ENCODE peak calls at places on chromosome 12, in nine cellular contexts. D is epithelial cell of esophagus; I is NB4; T is lower lobe of right lung; S is CD8-positive, alpha-beta T cell; N is GM23248; G is neural progenitor cell; M is HCT116; Z is AG10803. F is an unnamed sample.

GRCh38 chr12:51626115-51626514 is 35.1 kb downstream of the SCN8A start:
- DNase-seq in D (no peak), I (no peak), T (no peak), S (no peak), N (no peak), G (no peak), M (no peak), Z (no peak), F (no peak)

GRCh38 chr12:128727999-128728398 is 95.8 kb downstream of the SLC15A4 start:
- DNase-seq in D (peak), I (no peak), T (no peak), S (no peak), N (no peak), G (no peak), M (no peak), Z (no peak), F (peak)

GRCh38 chr12:82694970-82695369 is 8.3 kb downstream of the TMTC2 start:
- DNase-seq in D (no peak), I (no peak), T (no peak), S (no peak), N (peak), G (no peak), M (no peak), Z (peak), F (peak)

GRCh38 chr12:28872654-28873268 is 276.3 kb upstream of the FAR2 start:
- DNase-seq in D (peak), I (peak), T (no peak), S (no peak), N (peak), G (peak), M (peak), Z (peak), F (peak)

GRCh38 chr12:106090586-106091411 is 48.0 kb downstream of the NUAK1 start:
- DNase-seq in D (peak), I (no peak), T (no peak), S (no peak), N (peak), G (no peak), M (no peak), Z (peak), F (peak)

GRCh38 chr12:29591140-29592020 is 93.9 kb upstream of the OVCH1 start:
- DNase-seq in D (peak), I (no peak), T (no peak), S (no peak), N (peak), G (peak), M (no peak), Z (peak), F (peak)

GRCh38 chr12:102990419-102990818 is 32.9 kb downstream of the ASCL1 start:
- DNase-seq in D (no peak), I (no peak), T (no peak), S (no peak), N (no peak), G (peak), M (no peak), Z (no peak), F (no peak)

GRCh38 chr12:76020281-76020680 is 11.3 kb downstream of the PHLDA1 start:
- DNase-seq in D (peak), I (peak), T (peak), S (peak), N (peak), G (no peak), M (peak), Z (peak), F (peak)

GRCh38 chr12:29073631-29074239 is 75.3 kb upstream of the FAR2 start:
- DNase-seq in D (peak), I (peak), T (no peak), S (no peak), N (peak), G (peak), M (peak), Z (peak), F (peak)

GRCh38 chr12:27499377-27499776 is 24.6 kb upstream of the PPFIBP1 start:
- DNase-seq in D (no peak), I (no peak), T (no peak), S (no peak), N (no peak), G (no peak), M (no peak), Z (no peak), F (no peak)

GRCh38 chr12:128178551-128178950 is 88.4 kb upstream of the TMEM132C start:
- DNase-seq in D (peak), I (no peak), T (no peak), S (no peak), N (no peak), G (no peak), M (no peak), Z (no peak), F (no peak)

GRCh38 chr12:10783252-10783651 is 19.2 kb downstream of the TAS2R7 start:
- DNase-seq in D (no peak), I (no peak), T (no peak), S (no peak), N (no peak), G (no peak), M (no peak), Z (no peak), F (no peak)

GRCh38 chr12:108980831-108981618 is 39.8 kb downstream of the SVOP start:
- DNase-seq in D (no peak), I (no peak), T (no peak), S (no peak), N (peak), G (no peak), M (no peak), Z (peak), F (no peak)

GRCh38 chr12:106767206-106767605 is 7.3 kb upstream of the RIC8B start:
- DNase-seq in D (no peak), I (no peak), T (no peak), S (no peak), N (no peak), G (no peak), M (no peak), Z (no peak), F (no peak)

GRCh38 chr12:96215933-96216273 is 21.7 kb downstream of the ELK3 start:
- DNase-seq in D (no peak), I (no peak), T (no peak), S (no peak), N (no peak), G (peak), M (no peak), Z (no peak), F (no peak)

GRCh38 chr12:102675672-102676071 is 195.3 kb upstream of the IGF1 start:
- DNase-seq in D (no peak), I (no peak), T (no peak), S (no peak), N (peak), G (no peak), M (no peak), Z (peak), F (no peak)

GRCh38 chr12:131120831-131121271 is 167.1 kb downstream of the ADGRD1 start:
- DNase-seq in D (no peak), I (no peak), T (no peak), S (no peak), N (no peak), G (no peak), M (no peak), Z (no peak), F (no peak)

GRCh38 chr12:77003244-77003643 is 62.1 kb downstream of the E2F7 start:
- DNase-seq in D (no peak), I (no peak), T (no peak), S (no peak), N (peak), G (no peak), M (no peak), Z (peak), F (no peak)

GRCh38 chr12:51864701-51865469 is 16.4 kb upstream of the FIGNL2 start:
- DNase-seq in D (no peak), I (no peak), T (no peak), S (no peak), N (no peak), G (peak), M (no peak), Z (no peak), F (no peak)

GRCh38 chr12:67534046-67534445 is 114.5 kb upstream of the DYRK2 start:
- DNase-seq in D (peak), I (no peak), T (no peak), S (no peak), N (no peak), G (no peak), M (no peak), Z (no peak), F (peak)

GRCh38 chr12:28191690-28192089 is 1.4 kb downstream of the CCDC91 start:
- DNase-seq in D (no peak), I (peak), T (no peak), S (peak), N (peak), G (no peak), M (no peak), Z (peak), F (peak)

GRCh38 chr12:4145990-4146859 is 127.3 kb upstream of the CCND2 start:
- DNase-seq in D (peak), I (no peak), T (no peak), S (no peak), N (no peak), G (no peak), M (no peak), Z (no peak), F (no peak)

GRCh38 chr12:85662209-85662607 is 174.0 kb downstream of the RASSF9 start:
- DNase-seq in D (no peak), I (peak), T (no peak), S (no peak), N (no peak), G (no peak), M (no peak), Z (no peak), F (no peak)

GRCh38 chr12:104290855-104291254 is 12.7 kb upstream of the EID3 start:
- DNase-seq in D (no peak), I (no peak), T (no peak), S (no peak), N (no peak), G (no peak), M (no peak), Z (no peak), F (no peak)

GRCh38 chr12:69239922-69240624 is 704 bp downstream of the CPSF6 start:
- DNase-seq in D (peak), I (peak), T (peak), S (peak), N (peak), G (peak), M (no peak), Z (peak), F (peak)

GRCh38 chr12:118307069-118307954 is 65.4 kb downstream of the TAOK3 start:
- DNase-seq in D (peak), I (peak), T (no peak), S (no peak), N (peak), G (no peak), M (no peak), Z (peak), F (peak)

GRCh38 chr12:34297126-34297789 is 275.0 kb downstream of the ALG10 start:
- DNase-seq in D (no peak), I (no peak), T (peak), S (no peak), N (no peak), G (no peak), M (no peak), Z (no peak), F (no peak)

GRCh38 chr12:4909734-4910501 is at the start of gene KCNA1:
- DNase-seq in D (no peak), I (no peak), T (no peak), S (no peak), N (peak), G (peak), M (no peak), Z (peak), F (no peak)

GRCh38 chr12:57451233-57451778 is 3.8 kb upstream of the INHBE start:
- DNase-seq in D (no peak), I (no peak), T (no peak), S (no peak), N (peak), G (no peak), M (no peak), Z (peak), F (no peak)

GRCh38 chr12:86710110-86710509 is 453.9 kb upstream of the MGAT4C start:
- DNase-seq in D (peak), I (no peak), T (no peak), S (no peak), N (no peak), G (no peak), M (no peak), Z (no peak), F (peak)

GRCh38 chr12:48777501-48778400 is 11.1 kb downstream of the ADCY6 start:
- DNase-seq in D (no peak), I (no peak), T (no peak), S (no peak), N (no peak), G (no peak), M (no peak), Z (no peak), F (no peak)

GRCh38 chr12:44812062-44812461 is 64.1 kb downstream of the NELL2 start:
- DNase-seq in D (peak), I (peak), T (no peak), S (no peak), N (no peak), G (no peak), M (peak), Z (no peak), F (peak)

GRCh38 chr12:78711954-78712353 is 152.6 kb upstream of the SYT1 start:
- DNase-seq in D (no peak), I (no peak), T (no peak), S (no peak), N (no peak), G (no peak), M (no peak), Z (no peak), F (no peak)

GRCh38 chr12:62684586-62685295 is 218.1 kb downstream of the MON2 start:
- DNase-seq in D (no peak), I (no peak), T (no peak), S (no peak), N (peak), G (no peak), M (no peak), Z (peak), F (no peak)

GRCh38 chr12:27873010-27873409 is 93.0 kb upstream of the MANSC4 start:
- DNase-seq in D (no peak), I (no peak), T (no peak), S (no peak), N (no peak), G (no peak), M (no peak), Z (no peak), F (no peak)

GRCh38 chr12:47769234-47770085 is 3.6 kb upstream of the SLC48A1 start:
- DNase-seq in D (no peak), I (no peak), T (no peak), S (no peak), N (no peak), G (no peak), M (no peak), Z (no peak), F (no peak)

GRCh38 chr12:47772738-47773061 is 338 bp upstream of the SLC48A1 start:
- DNase-seq in D (no peak), I (no peak), T (no peak), S (no peak), N (no peak), G (no peak), M (no peak), Z (no peak), F (no peak)

GRCh38 chr12:47772094-47772660 is 861 bp upstream of the SLC48A1 start:
- DNase-seq in D (no peak), I (no peak), T (no peak), S (no peak), N (no peak), G (peak), M (no peak), Z (no peak), F (no peak)

GRCh38 chr12:47770086-47770726 is 2.8 kb upstream of the SLC48A1 start:
- DNase-seq in D (peak), I (peak), T (peak), S (no peak), N (peak), G (no peak), M (no peak), Z (peak), F (peak)

DNA sequence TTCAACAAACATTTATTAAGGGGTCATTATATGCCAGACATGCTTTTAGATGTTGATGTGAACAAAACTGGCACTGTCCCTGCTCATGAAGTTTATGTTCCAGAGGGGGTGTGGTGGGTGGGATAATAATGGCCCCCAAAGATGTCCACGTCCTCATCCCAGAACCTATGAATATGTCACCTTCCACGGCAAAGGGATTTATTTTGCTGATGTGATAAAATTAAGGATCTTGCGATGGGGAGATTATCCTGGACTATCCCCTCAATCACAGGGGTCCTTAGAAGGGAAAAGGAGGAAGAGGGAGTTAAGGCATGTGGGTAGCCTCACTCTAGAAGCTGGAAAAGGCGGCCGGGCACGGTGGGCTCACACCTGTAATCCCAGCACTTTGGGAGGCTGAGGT is 1.7 kb upstream of the SLC48A1 start:
- DNase-seq in D (no peak), I (no peak), T (peak), S (no peak), N (no peak), G (no peak), M (no peak), Z (no peak), F (no peak)
- H3K4me3 ChIP-seq in D (no peak), I (no peak), T (no peak), S (no peak), N (no peak), G (no peak), M (no peak), Z (no peak), F (no peak)

DNA sequence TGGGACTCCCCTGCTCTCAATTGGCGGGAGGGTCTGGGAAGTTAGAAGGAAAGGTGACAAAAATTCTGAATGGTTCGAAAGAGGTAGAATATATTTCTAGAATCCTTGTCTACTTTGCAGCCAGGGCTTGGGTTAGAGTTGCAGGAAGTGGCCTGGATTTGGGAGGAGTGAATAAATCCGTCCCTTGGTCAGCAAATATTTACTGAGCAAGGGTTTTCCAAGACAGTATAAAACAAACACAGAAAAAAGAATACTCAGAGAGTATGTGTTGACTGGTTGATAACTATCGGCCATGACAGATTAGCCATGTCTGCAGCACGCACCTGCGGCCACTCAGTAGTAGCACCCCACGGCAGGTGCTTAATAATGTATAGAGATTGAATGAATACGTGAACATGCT is 3.5 kb downstream of the LAG3 start:
- DNase-seq in D (no peak), I (no peak), T (no peak), S (no peak), N (no peak), G (no peak), M (no peak), Z (no peak), F (no peak)
- H3K4me3 ChIP-seq in D (no peak), I (no peak), T (no peak), S (no peak), N (no peak), G (no peak), M (no peak), Z (no peak), F (no peak)

GRCh38 chr12:63917864-63918742 is 73.6 kb downstream of the SRGAP1 start:
- DNase-seq in D (peak), I (peak), T (no peak), S (no peak), N (peak), G (no peak), M (peak), Z (peak), F (peak)
- H3K4me3 ChIP-seq in D (no peak), I (no peak), T (no peak), S (no peak), N (peak), G (no peak), M (peak), Z (no peak), F (no peak)

DNA sequence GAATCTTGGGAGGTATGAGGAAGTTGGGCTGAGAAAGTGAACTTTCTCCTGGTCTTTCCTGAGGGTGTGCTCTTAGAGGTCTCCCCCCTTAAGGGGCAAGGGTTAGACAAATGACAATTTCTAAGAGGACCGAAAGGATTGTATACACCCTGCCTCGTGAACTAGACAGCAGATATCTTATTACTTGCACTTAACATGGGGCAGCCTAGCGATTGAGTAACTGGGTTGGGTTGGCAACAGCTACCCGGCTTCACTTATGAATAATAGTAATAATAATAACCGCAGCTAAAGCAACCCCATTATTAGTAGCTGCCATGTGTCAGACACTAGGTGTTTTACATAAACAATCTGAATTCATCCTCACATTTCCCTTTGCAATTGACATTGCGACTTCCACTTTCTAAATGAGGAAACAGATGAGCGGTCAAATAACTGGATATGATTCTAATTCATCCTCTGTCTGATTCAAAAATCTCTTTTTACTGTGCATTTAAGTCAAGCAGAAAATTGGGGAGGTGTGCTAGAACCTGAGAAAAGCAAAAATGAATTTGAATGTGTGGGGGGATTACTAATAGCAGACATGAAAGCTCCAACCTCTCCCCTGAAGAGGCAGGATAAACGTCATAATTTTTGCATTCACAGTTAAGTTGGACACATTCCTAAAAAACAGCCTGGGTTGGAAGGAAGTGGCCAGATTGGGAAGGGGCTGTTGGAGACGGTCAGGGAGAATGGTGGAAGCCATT is 12.9 kb downstream of the EMP1 start:
- DNase-seq in D (peak), I (no peak), T (no peak), S (no peak), N (peak), G (no peak), M (no peak), Z (no peak), F (peak)
- H3K4me3 ChIP-seq in D (no peak), I (no peak), T (no peak), S (no peak), N (peak), G (no peak), M (no peak), Z (no peak), F (no peak)

GRCh38 chr12:98180603-98181002 is 334.8 kb upstream of the TMPO start:
- DNase-seq in D (no peak), I (no peak), T (no peak), S (no peak), N (no peak), G (no peak), M (no peak), Z (no peak), F (no peak)

GRCh38 chr12:98185606-98186005 is 329.8 kb upstream of the TMPO start:
- DNase-seq in D (no peak), I (peak), T (no peak), S (no peak), N (no peak), G (no peak), M (no peak), Z (peak), F (no peak)

GRCh38 chr12:98179151-98179550 is 336.2 kb upstream of the TMPO start:
- DNase-seq in D (no peak), I (no peak), T (no peak), S (no peak), N (no peak), G (no peak), M (no peak), Z (no peak), F (no peak)

GRCh38 chr12:98188649-98189048 is 326.7 kb upstream of the TMPO start:
- DNase-seq in D (peak), I (peak), T (no peak), S (no peak), N (peak), G (no peak), M (no peak), Z (no peak), F (peak)

DNA sequence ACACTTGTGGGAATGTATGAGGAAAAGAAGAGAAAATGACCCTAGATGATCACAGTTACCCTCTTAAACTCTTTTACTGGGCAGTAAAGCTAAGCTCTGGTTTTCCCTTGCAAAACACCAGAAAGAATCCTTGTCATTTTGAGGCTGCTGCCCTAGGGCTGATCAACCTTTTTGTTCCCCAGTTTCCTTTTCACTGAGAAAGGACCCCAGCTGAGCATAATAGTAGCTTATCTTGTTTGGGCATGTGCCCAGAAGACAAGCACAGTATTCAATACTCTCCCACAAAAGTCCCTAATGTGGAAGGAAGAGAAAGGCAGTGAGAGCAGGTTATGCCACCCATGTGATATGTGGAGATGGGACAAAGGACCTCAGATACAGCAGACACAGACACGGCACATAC is 332.6 kb upstream of the TMPO start:
- DNase-seq in D (no peak), I (no peak), T (no peak), S (no peak), N (no peak), G (peak), M (no peak), Z (no peak), F (no peak)
- H3K4me3 ChIP-seq in D (no peak), I (no peak), T (no peak), S (no peak), N (no peak), G (no peak), M (no peak), Z (no peak), F (no peak)

F was measured in bronchial epithelial cell.